ENCODE peak calls at places on chromosome 21, in ten cellular contexts. One of them, this sample, is unnamed.

GRCh38 chr21:31334648-31335121 is 9.4 kb downstream of the TIAM1 start:
- DNase-seq in Calu3: no peak
- DNase-seq in stimulated activated CD4-positive, alpha-beta T cell treated with anti-CD3 and anti-CD28 coated beads, Interleukin-4, amount 100 ng/mL, for 1 hour: no peak
- DNase-seq in fibroblast of pulmonary artery: no peak
- DNase-seq in COR-L47: peak; percentile 42
- DNase-seq in HuH-7.5: no peak
- DNase-seq in NK-92 treated with Interleukin-12 subunit alpha and Interleukin-12 subunit beta, amount 100 ng/mL, for 24 hours: no peak
- DNase-seq in AG10803: no peak
- DNase-seq in activated CD4-positive, alpha-beta T cell treated with anti-CD3 and anti-CD28 coated beads, Interleukin-2, amount 50 U/mL, for 1 hour: no peak
- DNase-seq in SK-N-DZ: no peak
- DNase-seq in this sample: no peak

GRCh38 chr21:44823179-44823654 is 5.4 kb upstream of the SUMO3 start:
- DNase-seq in Calu3: no peak
- DNase-seq in stimulated activated CD4-positive, alpha-beta T cell treated with anti-CD3 and anti-CD28 coated beads, Interleukin-4, amount 100 ng/mL, for 1 hour: no peak
- DNase-seq in fibroblast of pulmonary artery: no peak
- DNase-seq in COR-L47: no peak
- DNase-seq in HuH-7.5: no peak
- DNase-seq in NK-92 treated with Interleukin-12 subunit alpha and Interleukin-12 subunit beta, amount 100 ng/mL, for 24 hours: no peak
- DNase-seq in AG10803: no peak
- DNase-seq in activated CD4-positive, alpha-beta T cell treated with anti-CD3 and anti-CD28 coated beads, Interleukin-2, amount 50 U/mL, for 1 hour: no peak
- DNase-seq in SK-N-DZ: no peak
- DNase-seq in this sample: no peak

GRCh38 chr21:45539046-45539795 is 3.0 kb downstream of the SLC19A1 start:
- DNase-seq in Calu3: no peak
- DNase-seq in stimulated activated CD4-positive, alpha-beta T cell treated with anti-CD3 and anti-CD28 coated beads, Interleukin-4, amount 100 ng/mL, for 1 hour: no peak
- DNase-seq in fibroblast of pulmonary artery: no peak
- DNase-seq in COR-L47: no peak
- DNase-seq in HuH-7.5: no peak
- DNase-seq in NK-92 treated with Interleukin-12 subunit alpha and Interleukin-12 subunit beta, amount 100 ng/mL, for 24 hours: no peak
- DNase-seq in AG10803: no peak
- DNase-seq in activated CD4-positive, alpha-beta T cell treated with anti-CD3 and anti-CD28 coated beads, Interleukin-2, amount 50 U/mL, for 1 hour: no peak
- DNase-seq in SK-N-DZ: no peak
- DNase-seq in this sample: no peak

GRCh38 chr21:44547656-44548331 is 3.5 kb downstream of the KRTAP10-2 start:
- DNase-seq in Calu3: no peak
- DNase-seq in stimulated activated CD4-positive, alpha-beta T cell treated with anti-CD3 and anti-CD28 coated beads, Interleukin-4, amount 100 ng/mL, for 1 hour: peak; percentile 16
- DNase-seq in fibroblast of pulmonary artery: no peak
- DNase-seq in COR-L47: no peak
- DNase-seq in HuH-7.5: no peak
- DNase-seq in NK-92 treated with Interleukin-12 subunit alpha and Interleukin-12 subunit beta, amount 100 ng/mL, for 24 hours: no peak
- DNase-seq in AG10803: no peak
- DNase-seq in activated CD4-positive, alpha-beta T cell treated with anti-CD3 and anti-CD28 coated beads, Interleukin-2, amount 50 U/mL, for 1 hour: peak; percentile 13
- DNase-seq in SK-N-DZ: no peak
- DNase-seq in this sample: no peak

GRCh38 chr21:34199121-34199910 is 125.9 kb downstream of the MRPS6 start:
- DNase-seq in Calu3: no peak
- DNase-seq in stimulated activated CD4-positive, alpha-beta T cell treated with anti-CD3 and anti-CD28 coated beads, Interleukin-4, amount 100 ng/mL, for 1 hour: no peak
- DNase-seq in fibroblast of pulmonary artery: no peak
- DNase-seq in COR-L47: no peak
- DNase-seq in HuH-7.5: no peak
- DNase-seq in NK-92 treated with Interleukin-12 subunit alpha and Interleukin-12 subunit beta, amount 100 ng/mL, for 24 hours: no peak
- DNase-seq in AG10803: no peak
- DNase-seq in activated CD4-positive, alpha-beta T cell treated with anti-CD3 and anti-CD28 coated beads, Interleukin-2, amount 50 U/mL, for 1 hour: no peak
- DNase-seq in SK-N-DZ: no peak
- DNase-seq in this sample: no peak

GRCh38 chr21:29005696-29006095 is 13.0 kb upstream of the LTN1 start:
- DNase-seq in Calu3: no peak
- DNase-seq in stimulated activated CD4-positive, alpha-beta T cell treated with anti-CD3 and anti-CD28 coated beads, Interleukin-4, amount 100 ng/mL, for 1 hour: no peak
- DNase-seq in fibroblast of pulmonary artery: no peak
- DNase-seq in COR-L47: no peak
- DNase-seq in HuH-7.5: no peak
- DNase-seq in NK-92 treated with Interleukin-12 subunit alpha and Interleukin-12 subunit beta, amount 100 ng/mL, for 24 hours: no peak
- DNase-seq in AG10803: peak; percentile 29
- DNase-seq in activated CD4-positive, alpha-beta T cell treated with anti-CD3 and anti-CD28 coated beads, Interleukin-2, amount 50 U/mL, for 1 hour: no peak
- DNase-seq in SK-N-DZ: no peak
- DNase-seq in this sample: peak; percentile 10

GRCh38 chr21:34113842-34114241 is 40.5 kb downstream of the MRPS6 start:
- DNase-seq in Calu3: no peak
- DNase-seq in stimulated activated CD4-positive, alpha-beta T cell treated with anti-CD3 and anti-CD28 coated beads, Interleukin-4, amount 100 ng/mL, for 1 hour: no peak
- DNase-seq in fibroblast of pulmonary artery: no peak
- DNase-seq in COR-L47: no peak
- DNase-seq in HuH-7.5: no peak
- DNase-seq in NK-92 treated with Interleukin-12 subunit alpha and Interleukin-12 subunit beta, amount 100 ng/mL, for 24 hours: no peak
- DNase-seq in AG10803: no peak
- DNase-seq in activated CD4-positive, alpha-beta T cell treated with anti-CD3 and anti-CD28 coated beads, Interleukin-2, amount 50 U/mL, for 1 hour: no peak
- DNase-seq in SK-N-DZ: peak; percentile 13
- DNase-seq in this sample: no peak

GRCh38 chr21:29144736-29145353 is 14.4 kb downstream of the MAP3K7CL start:
- DNase-seq in Calu3: no peak
- DNase-seq in stimulated activated CD4-positive, alpha-beta T cell treated with anti-CD3 and anti-CD28 coated beads, Interleukin-4, amount 100 ng/mL, for 1 hour: no peak
- DNase-seq in fibroblast of pulmonary artery: no peak
- DNase-seq in COR-L47: no peak
- DNase-seq in HuH-7.5: no peak
- DNase-seq in NK-92 treated with Interleukin-12 subunit alpha and Interleukin-12 subunit beta, amount 100 ng/mL, for 24 hours: no peak
- DNase-seq in AG10803: peak; percentile 42
- DNase-seq in activated CD4-positive, alpha-beta T cell treated with anti-CD3 and anti-CD28 coated beads, Interleukin-2, amount 50 U/mL, for 1 hour: no peak
- DNase-seq in SK-N-DZ: no peak
- DNase-seq in this sample: no peak

GRCh38 chr21:42398414-42399030 is 2.7 kb upstream of the TMPRSS3 start:
- DNase-seq in Calu3: no peak
- DNase-seq in stimulated activated CD4-positive, alpha-beta T cell treated with anti-CD3 and anti-CD28 coated beads, Interleukin-4, amount 100 ng/mL, for 1 hour: no peak
- DNase-seq in fibroblast of pulmonary artery: no peak
- DNase-seq in COR-L47: no peak
- DNase-seq in HuH-7.5: no peak
- DNase-seq in NK-92 treated with Interleukin-12 subunit alpha and Interleukin-12 subunit beta, amount 100 ng/mL, for 24 hours: no peak
- DNase-seq in AG10803: no peak
- DNase-seq in activated CD4-positive, alpha-beta T cell treated with anti-CD3 and anti-CD28 coated beads, Interleukin-2, amount 50 U/mL, for 1 hour: no peak
- DNase-seq in SK-N-DZ: no peak
- DNase-seq in this sample: no peak

GRCh38 chr21:43574741-43575465 is 84.4 kb downstream of the HSF2BP start:
- DNase-seq in Calu3: no peak
- DNase-seq in stimulated activated CD4-positive, alpha-beta T cell treated with anti-CD3 and anti-CD28 coated beads, Interleukin-4, amount 100 ng/mL, for 1 hour: no peak
- DNase-seq in fibroblast of pulmonary artery: no peak
- DNase-seq in COR-L47: no peak
- DNase-seq in HuH-7.5: no peak
- DNase-seq in NK-92 treated with Interleukin-12 subunit alpha and Interleukin-12 subunit beta, amount 100 ng/mL, for 24 hours: no peak
- DNase-seq in AG10803: no peak
- DNase-seq in activated CD4-positive, alpha-beta T cell treated with anti-CD3 and anti-CD28 coated beads, Interleukin-2, amount 50 U/mL, for 1 hour: no peak
- DNase-seq in SK-N-DZ: no peak
- DNase-seq in this sample: no peak

GRCh38 chr21:35924714-35925301 is 135.5 kb downstream of the SETD4 start:
- DNase-seq in Calu3: peak; percentile 11
- DNase-seq in stimulated activated CD4-positive, alpha-beta T cell treated with anti-CD3 and anti-CD28 coated beads, Interleukin-4, amount 100 ng/mL, for 1 hour: no peak
- DNase-seq in fibroblast of pulmonary artery: peak; percentile 60
- DNase-seq in COR-L47: no peak
- DNase-seq in HuH-7.5: no peak
- DNase-seq in NK-92 treated with Interleukin-12 subunit alpha and Interleukin-12 subunit beta, amount 100 ng/mL, for 24 hours: no peak
- DNase-seq in AG10803: peak; percentile 70
- DNase-seq in activated CD4-positive, alpha-beta T cell treated with anti-CD3 and anti-CD28 coated beads, Interleukin-2, amount 50 U/mL, for 1 hour: no peak
- DNase-seq in SK-N-DZ: no peak
- DNase-seq in this sample: peak; percentile 69

GRCh38 chr21:46604975-46605758 is at the start of gene S100B:
- DNase-seq in Calu3: no peak
- DNase-seq in stimulated activated CD4-positive, alpha-beta T cell treated with anti-CD3 and anti-CD28 coated beads, Interleukin-4, amount 100 ng/mL, for 1 hour: no peak
- DNase-seq in fibroblast of pulmonary artery: no peak
- DNase-seq in COR-L47: no peak
- DNase-seq in HuH-7.5: no peak
- DNase-seq in NK-92 treated with Interleukin-12 subunit alpha and Interleukin-12 subunit beta, amount 100 ng/mL, for 24 hours: no peak
- DNase-seq in AG10803: no peak
- DNase-seq in activated CD4-positive, alpha-beta T cell treated with anti-CD3 and anti-CD28 coated beads, Interleukin-2, amount 50 U/mL, for 1 hour: no peak
- DNase-seq in SK-N-DZ: no peak
- DNase-seq in this sample: peak; percentile 14

GRCh38 chr21:38244885-38245869 is 11.6 kb upstream of the KCNJ15 start:
- DNase-seq in Calu3: peak; percentile 37
- DNase-seq in stimulated activated CD4-positive, alpha-beta T cell treated with anti-CD3 and anti-CD28 coated beads, Interleukin-4, amount 100 ng/mL, for 1 hour: peak; percentile 46
- DNase-seq in fibroblast of pulmonary artery: peak; percentile 92
- DNase-seq in COR-L47: no peak
- DNase-seq in HuH-7.5: no peak
- DNase-seq in NK-92 treated with Interleukin-12 subunit alpha and Interleukin-12 subunit beta, amount 100 ng/mL, for 24 hours: peak; percentile 76
- DNase-seq in AG10803: peak; percentile 99
- DNase-seq in activated CD4-positive, alpha-beta T cell treated with anti-CD3 and anti-CD28 coated beads, Interleukin-2, amount 50 U/mL, for 1 hour: peak; percentile 50
- DNase-seq in SK-N-DZ: no peak
- DNase-seq in this sample: no peak

GRCh38 chr21:32371913-32372314 is 20.9 kb downstream of the URB1 start:
- DNase-seq in Calu3: no peak
- DNase-seq in stimulated activated CD4-positive, alpha-beta T cell treated with anti-CD3 and anti-CD28 coated beads, Interleukin-4, amount 100 ng/mL, for 1 hour: no peak
- DNase-seq in fibroblast of pulmonary artery: peak; percentile 93
- DNase-seq in COR-L47: no peak
- DNase-seq in HuH-7.5: no peak
- DNase-seq in NK-92 treated with Interleukin-12 subunit alpha and Interleukin-12 subunit beta, amount 100 ng/mL, for 24 hours: no peak
- DNase-seq in AG10803: peak; percentile 89
- DNase-seq in activated CD4-positive, alpha-beta T cell treated with anti-CD3 and anti-CD28 coated beads, Interleukin-2, amount 50 U/mL, for 1 hour: no peak
- DNase-seq in SK-N-DZ: no peak
- DNase-seq in this sample: no peak

GRCh38 chr21:42724226-42724920 is 71.0 kb downstream of the PDE9A start:
- DNase-seq in Calu3: peak; percentile 80
- DNase-seq in stimulated activated CD4-positive, alpha-beta T cell treated with anti-CD3 and anti-CD28 coated beads, Interleukin-4, amount 100 ng/mL, for 1 hour: no peak
- DNase-seq in fibroblast of pulmonary artery: peak; percentile 91
- DNase-seq in COR-L47: no peak
- DNase-seq in HuH-7.5: peak; percentile 33
- DNase-seq in NK-92 treated with Interleukin-12 subunit alpha and Interleukin-12 subunit beta, amount 100 ng/mL, for 24 hours: no peak
- DNase-seq in AG10803: peak; percentile 83
- DNase-seq in activated CD4-positive, alpha-beta T cell treated with anti-CD3 and anti-CD28 coated beads, Interleukin-2, amount 50 U/mL, for 1 hour: no peak
- DNase-seq in SK-N-DZ: no peak
- DNase-seq in this sample: no peak

GRCh38 chr21:16330340-16331319 is 600.8 kb downstream of the USP25 start:
- DNase-seq in Calu3: peak; percentile 15
- DNase-seq in stimulated activated CD4-positive, alpha-beta T cell treated with anti-CD3 and anti-CD28 coated beads, Interleukin-4, amount 100 ng/mL, for 1 hour: no peak
- DNase-seq in fibroblast of pulmonary artery: peak; percentile 90
- DNase-seq in COR-L47: peak; percentile 71
- DNase-seq in HuH-7.5: no peak
- DNase-seq in NK-92 treated with Interleukin-12 subunit alpha and Interleukin-12 subunit beta, amount 100 ng/mL, for 24 hours: peak; percentile 0
- DNase-seq in AG10803: peak; percentile 72
- DNase-seq in activated CD4-positive, alpha-beta T cell treated with anti-CD3 and anti-CD28 coated beads, Interleukin-2, amount 50 U/mL, for 1 hour: no peak
- DNase-seq in SK-N-DZ: peak; percentile 70
- DNase-seq in this sample: peak; percentile 89

GRCh38 chr21:38802050-38803026 is 3.4 kb upstream of the ETS2 start:
- DNase-seq in Calu3: no peak
- DNase-seq in stimulated activated CD4-positive, alpha-beta T cell treated with anti-CD3 and anti-CD28 coated beads, Interleukin-4, amount 100 ng/mL, for 1 hour: no peak
- DNase-seq in fibroblast of pulmonary artery: no peak
- DNase-seq in COR-L47: no peak
- DNase-seq in HuH-7.5: peak; percentile 27
- DNase-seq in NK-92 treated with Interleukin-12 subunit alpha and Interleukin-12 subunit beta, amount 100 ng/mL, for 24 hours: no peak
- DNase-seq in AG10803: no peak
- DNase-seq in activated CD4-positive, alpha-beta T cell treated with anti-CD3 and anti-CD28 coated beads, Interleukin-2, amount 50 U/mL, for 1 hour: no peak
- DNase-seq in SK-N-DZ: no peak
- DNase-seq in this sample: no peak

GRCh38 chr21:25582164-25582563 is 25.1 kb downstream of the MRPL39 start:
- DNase-seq in Calu3: no peak
- DNase-seq in stimulated activated CD4-positive, alpha-beta T cell treated with anti-CD3 and anti-CD28 coated beads, Interleukin-4, amount 100 ng/mL, for 1 hour: no peak
- DNase-seq in fibroblast of pulmonary artery: no peak
- DNase-seq in COR-L47: no peak
- DNase-seq in HuH-7.5: no peak
- DNase-seq in NK-92 treated with Interleukin-12 subunit alpha and Interleukin-12 subunit beta, amount 100 ng/mL, for 24 hours: no peak
- DNase-seq in AG10803: no peak
- DNase-seq in activated CD4-positive, alpha-beta T cell treated with anti-CD3 and anti-CD28 coated beads, Interleukin-2, amount 50 U/mL, for 1 hour: no peak
- DNase-seq in SK-N-DZ: no peak
- DNase-seq in this sample: no peak

GRCh38 chr21:44425895-44426662 is 29.2 kb upstream of the LRRC3 start:
- DNase-seq in Calu3: no peak
- DNase-seq in stimulated activated CD4-positive, alpha-beta T cell treated with anti-CD3 and anti-CD28 coated beads, Interleukin-4, amount 100 ng/mL, for 1 hour: no peak
- DNase-seq in fibroblast of pulmonary artery: no peak
- DNase-seq in COR-L47: no peak
- DNase-seq in HuH-7.5: no peak
- DNase-seq in NK-92 treated with Interleukin-12 subunit alpha and Interleukin-12 subunit beta, amount 100 ng/mL, for 24 hours: no peak
- DNase-seq in AG10803: no peak
- DNase-seq in activated CD4-positive, alpha-beta T cell treated with anti-CD3 and anti-CD28 coated beads, Interleukin-2, amount 50 U/mL, for 1 hour: no peak
- DNase-seq in SK-N-DZ: no peak
- DNase-seq in this sample: no peak

GRCh38 chr21:15679630-15680029 is 50.2 kb upstream of the USP25 start:
- DNase-seq in Calu3: no peak
- DNase-seq in stimulated activated CD4-positive, alpha-beta T cell treated with anti-CD3 and anti-CD28 coated beads, Interleukin-4, amount 100 ng/mL, for 1 hour: no peak
- DNase-seq in fibroblast of pulmonary artery: no peak
- DNase-seq in COR-L47: no peak
- DNase-seq in HuH-7.5: no peak
- DNase-seq in NK-92 treated with Interleukin-12 subunit alpha and Interleukin-12 subunit beta, amount 100 ng/mL, for 24 hours: no peak
- DNase-seq in AG10803: no peak
- DNase-seq in activated CD4-positive, alpha-beta T cell treated with anti-CD3 and anti-CD28 coated beads, Interleukin-2, amount 50 U/mL, for 1 hour: no peak
- DNase-seq in SK-N-DZ: no peak
- DNase-seq in this sample: no peak

GRCh38 chr21:32653326-32653901 is 41.2 kb upstream of the CFAP298 start:
- DNase-seq in Calu3: peak; percentile 49
- DNase-seq in stimulated activated CD4-positive, alpha-beta T cell treated with anti-CD3 and anti-CD28 coated beads, Interleukin-4, amount 100 ng/mL, for 1 hour: peak; percentile 10
- DNase-seq in fibroblast of pulmonary artery: peak; percentile 47
- DNase-seq in COR-L47: peak; percentile 4
- DNase-seq in HuH-7.5: peak; percentile 16
- DNase-seq in NK-92 treated with Interleukin-12 subunit alpha and Interleukin-12 subunit beta, amount 100 ng/mL, for 24 hours: no peak
- DNase-seq in AG10803: peak; percentile 5
- DNase-seq in activated CD4-positive, alpha-beta T cell treated with anti-CD3 and anti-CD28 coated beads, Interleukin-2, amount 50 U/mL, for 1 hour: peak; percentile 16
- DNase-seq in SK-N-DZ: peak; percentile 2
- DNase-seq in this sample: peak; percentile 39

GRCh38 chr21:30408782-30409494 is 13.1 kb downstream of the KRTAP13-1 start:
- DNase-seq in Calu3: peak; percentile 12
- DNase-seq in stimulated activated CD4-positive, alpha-beta T cell treated with anti-CD3 and anti-CD28 coated beads, Interleukin-4, amount 100 ng/mL, for 1 hour: no peak
- DNase-seq in fibroblast of pulmonary artery: peak; percentile 74
- DNase-seq in COR-L47: peak; percentile 61
- DNase-seq in HuH-7.5: peak; percentile 13
- DNase-seq in NK-92 treated with Interleukin-12 subunit alpha and Interleukin-12 subunit beta, amount 100 ng/mL, for 24 hours: no peak
- DNase-seq in AG10803: peak; percentile 22
- DNase-seq in activated CD4-positive, alpha-beta T cell treated with anti-CD3 and anti-CD28 coated beads, Interleukin-2, amount 50 U/mL, for 1 hour: no peak
- DNase-seq in SK-N-DZ: peak; percentile 77
- DNase-seq in this sample: peak; percentile 72

GRCh38 chr21:45992311-45993209 is 11.0 kb downstream of the COL6A1 start:
- DNase-seq in Calu3: no peak
- DNase-seq in stimulated activated CD4-positive, alpha-beta T cell treated with anti-CD3 and anti-CD28 coated beads, Interleukin-4, amount 100 ng/mL, for 1 hour: peak; percentile 1
- DNase-seq in fibroblast of pulmonary artery: no peak
- DNase-seq in COR-L47: no peak
- DNase-seq in HuH-7.5: no peak
- DNase-seq in NK-92 treated with Interleukin-12 subunit alpha and Interleukin-12 subunit beta, amount 100 ng/mL, for 24 hours: no peak
- DNase-seq in AG10803: peak; percentile 67
- DNase-seq in activated CD4-positive, alpha-beta T cell treated with anti-CD3 and anti-CD28 coated beads, Interleukin-2, amount 50 U/mL, for 1 hour: no peak
- DNase-seq in SK-N-DZ: no peak
- DNase-seq in this sample: no peak

GRCh38 chr21:15000076-15000475 is 64.7 kb downstream of the NRIP1 start:
- DNase-seq in Calu3: no peak
- DNase-seq in stimulated activated CD4-positive, alpha-beta T cell treated with anti-CD3 and anti-CD28 coated beads, Interleukin-4, amount 100 ng/mL, for 1 hour: no peak
- DNase-seq in fibroblast of pulmonary artery: peak; percentile 34
- DNase-seq in COR-L47: no peak
- DNase-seq in HuH-7.5: no peak
- DNase-seq in NK-92 treated with Interleukin-12 subunit alpha and Interleukin-12 subunit beta, amount 100 ng/mL, for 24 hours: no peak
- DNase-seq in AG10803: peak; percentile 76
- DNase-seq in activated CD4-positive, alpha-beta T cell treated with anti-CD3 and anti-CD28 coated beads, Interleukin-2, amount 50 U/mL, for 1 hour: no peak
- DNase-seq in SK-N-DZ: no peak
- DNase-seq in this sample: peak; percentile 60

GRCh38 chr21:44872568-44873355 is 728 bp downstream of the PTTG1IP start:
- DNase-seq in Calu3: no peak
- DNase-seq in stimulated activated CD4-positive, alpha-beta T cell treated with anti-CD3 and anti-CD28 coated beads, Interleukin-4, amount 100 ng/mL, for 1 hour: no peak
- DNase-seq in fibroblast of pulmonary artery: peak; percentile 35
- DNase-seq in COR-L47: no peak
- DNase-seq in HuH-7.5: no peak
- DNase-seq in NK-92 treated with Interleukin-12 subunit alpha and Interleukin-12 subunit beta, amount 100 ng/mL, for 24 hours: no peak
- DNase-seq in AG10803: no peak
- DNase-seq in activated CD4-positive, alpha-beta T cell treated with anti-CD3 and anti-CD28 coated beads, Interleukin-2, amount 50 U/mL, for 1 hour: peak; percentile 20
- DNase-seq in SK-N-DZ: no peak
- DNase-seq in this sample: peak; percentile 47

GRCh38 chr21:41458121-41458520 is 32.1 kb downstream of the MX1 start:
- DNase-seq in Calu3: no peak
- DNase-seq in stimulated activated CD4-positive, alpha-beta T cell treated with anti-CD3 and anti-CD28 coated beads, Interleukin-4, amount 100 ng/mL, for 1 hour: no peak
- DNase-seq in fibroblast of pulmonary artery: no peak
- DNase-seq in COR-L47: no peak
- DNase-seq in HuH-7.5: no peak
- DNase-seq in NK-92 treated with Interleukin-12 subunit alpha and Interleukin-12 subunit beta, amount 100 ng/mL, for 24 hours: no peak
- DNase-seq in AG10803: no peak
- DNase-seq in activated CD4-positive, alpha-beta T cell treated with anti-CD3 and anti-CD28 coated beads, Interleukin-2, amount 50 U/mL, for 1 hour: no peak
- DNase-seq in SK-N-DZ: no peak
- DNase-seq in this sample: no peak

GRCh38 chr21:42366292-42367010 is at the start of gene TFF1:
- DNase-seq in Calu3: peak; percentile 34
- DNase-seq in stimulated activated CD4-positive, alpha-beta T cell treated with anti-CD3 and anti-CD28 coated beads, Interleukin-4, amount 100 ng/mL, for 1 hour: no peak
- DNase-seq in fibroblast of pulmonary artery: no peak
- DNase-seq in COR-L47: no peak
- DNase-seq in HuH-7.5: peak; percentile 62
- DNase-seq in NK-92 treated with Interleukin-12 subunit alpha and Interleukin-12 subunit beta, amount 100 ng/mL, for 24 hours: no peak
- DNase-seq in AG10803: no peak
- DNase-seq in activated CD4-positive, alpha-beta T cell treated with anti-CD3 and anti-CD28 coated beads, Interleukin-2, amount 50 U/mL, for 1 hour: no peak
- DNase-seq in SK-N-DZ: no peak
- DNase-seq in this sample: no peak

GRCh38 chr21:38804617-38805281 is 980 bp upstream of the ETS2 start:
- DNase-seq in Calu3: peak; percentile 74
- DNase-seq in stimulated activated CD4-positive, alpha-beta T cell treated with anti-CD3 and anti-CD28 coated beads, Interleukin-4, amount 100 ng/mL, for 1 hour: peak; percentile 36
- DNase-seq in fibroblast of pulmonary artery: no peak
- DNase-seq in COR-L47: peak; percentile 45
- DNase-seq in HuH-7.5: peak; percentile 44
- DNase-seq in NK-92 treated with Interleukin-12 subunit alpha and Interleukin-12 subunit beta, amount 100 ng/mL, for 24 hours: no peak
- DNase-seq in AG10803: peak; percentile 54
- DNase-seq in activated CD4-positive, alpha-beta T cell treated with anti-CD3 and anti-CD28 coated beads, Interleukin-2, amount 50 U/mL, for 1 hour: no peak
- DNase-seq in SK-N-DZ: peak; percentile 38
- DNase-seq in this sample: peak; percentile 61